ENCODE peak calls at places on chromosomes 11 and 22, in eight cellular contexts. L, V, P, C, K, H, Z and B are unnamed samples.

GRCh38 chr11:101091781-101092180 is 37.8 kb downstream of the PGR start:
- DNase-seq in H (no peak), C (no peak), L (no peak), V (no peak), K (no peak), Z (no peak), P (no peak), B (no peak)

GRCh38 chr11:62546937-62547625 is 475 bp upstream of the AHNAK start:
- DNase-seq in K (peak), Z (no peak), V (no peak), L (no peak), P (no peak), C (peak), H (no peak), B (peak)

GRCh38 chr22:42272431-42273004 is 2.1 kb upstream of the TCF20 start:
- DNase-seq in P (no peak), C (no peak), L (no peak), V (no peak), K (no peak), Z (no peak), H (no peak), B (no peak)

GRCh38 chr11:112516771-112517170 is 256.1 kb upstream of the PLET1 start:
- DNase-seq in Z (no peak), H (no peak), V (no peak), K (no peak), P (no peak), L (no peak), C (no peak), B (no peak)

GRCh38 chr11:76783901-76784813 is 1.0 kb downstream of the TSKU start:
- DNase-seq in K (no peak), Z (no peak), P (no peak), C (peak), V (no peak), H (no peak), L (peak), B (peak)

GRCh38 chr22:47168900-47169800 is 406.7 kb downstream of the TBC1D22A start:
- DNase-seq in K (no peak), H (no peak), C (peak), L (no peak), V (no peak), Z (no peak), P (peak), B (no peak)

GRCh38 chr11:86469491-86470388 is 95.1 kb downstream of the CCDC81 start:
- DNase-seq in P (no peak), K (no peak), C (no peak), Z (no peak), H (no peak), V (no peak), L (no peak), B (no peak)

GRCh38 chr11:36155770-36156485 is 133.3 kb downstream of the COMMD9 start:
- DNase-seq in C (no peak), Z (no peak), H (no peak), L (no peak), V (no peak), K (peak), P (no peak), B (no peak)

GRCh38 chr11:103450241-103450640 is 341.0 kb downstream of the DYNC2H1 start:
- DNase-seq in P (no peak), V (no peak), C (no peak), L (no peak), Z (no peak), K (no peak), H (no peak), B (no peak)

GRCh38 chr11:102117472-102118113 is 7.3 kb downstream of the YAP1 start:
- DNase-seq in K (no peak), C (no peak), P (no peak), Z (no peak), H (no peak), V (no peak), L (no peak), B (no peak)

GRCh38 chr11:128521697-128522062 is 65.7 kb downstream of the ETS1 start:
- DNase-seq in C (no peak), K (no peak), V (no peak), P (peak), Z (no peak), H (peak), L (peak), B (peak)

GRCh38 chr11:911031-911889 is 650 bp upstream of the CHID1 start:
- DNase-seq in K (no peak), Z (peak), C (no peak), H (peak), V (no peak), L (peak), P (peak), B (peak)

GRCh38 chr22:21099578-21099977 is 53.8 kb downstream of the LRRC74B start:
- DNase-seq in Z (no peak), C (no peak), K (no peak), P (no peak), L (no peak), H (no peak), V (no peak), B (no peak)

GRCh38 chr11:94746721-94747120 is 21.4 kb upstream of the AMOTL1 start:
- DNase-seq in K (no peak), L (no peak), H (no peak), P (no peak), V (no peak), Z (no peak), C (no peak), B (no peak)

GRCh38 chr22:47329727-47330653 is 567.5 kb downstream of the TBC1D22A start:
- DNase-seq in C (no peak), K (no peak), L (no peak), Z (no peak), V (no peak), H (no peak), P (no peak), B (no peak)

GRCh38 chr11:10487002-10487647 is 32.1 kb downstream of the AMPD3 start:
- DNase-seq in V (no peak), P (no peak), Z (no peak), L (no peak), C (no peak), K (no peak), H (no peak), B (no peak)

GRCh38 chr22:29702931-29703594 is 16.7 kb upstream of the CABP7 start:
- DNase-seq in Z (no peak), H (no peak), C (peak), V (peak), P (no peak), K (peak), L (no peak), B (no peak)

GRCh38 chr22:47287516-47287915 is 525.1 kb downstream of the TBC1D22A start:
- DNase-seq in Z (no peak), P (no peak), C (no peak), K (no peak), L (no peak), V (no peak), H (no peak), B (no peak)